ENCODE peak calls at places on chromosomes 2 and 18, in six cellular contexts. L is pancreas, S is adrenal gland, C is left ventricle myocardium inferior, H is Karpas-422, U is heart left ventricle. Q is an unnamed sample.

GRCh38 chr18:62396967-62397366 is 71.9 kb downstream of the TNFRSF11A start:
- DNase-seq in S (no peak), U (no peak), C (no peak), L (no peak), H (no peak), Q (no peak)

GRCh38 chr2:78309460-78309859 is 716.0 kb upstream of the REG3G start:
- DNase-seq in S (no peak), C (no peak), L (no peak), H (no peak), U (no peak), Q (no peak)

GRCh38 chr2:126864861-126865260 is 33.8 kb upstream of the TEX51 start:
- DNase-seq in U (no peak), L (no peak), S (no peak), H (peak), C (no peak), Q (no peak)

GRCh38 chr18:67926929-67927864 is 410.7 kb upstream of the DSEL start:
- DNase-seq in L (no peak), U (no peak), S (no peak), C (no peak), H (no peak), Q (no peak)

GRCh38 chr18:58345064-58345463 is 283.8 kb downstream of the ALPK2 start:
- DNase-seq in L (no peak), H (no peak), S (no peak), U (no peak), C (no peak), Q (no peak)

GRCh38 chr2:101341421-101341820 is 32.9 kb upstream of the RNF149 start:
- DNase-seq in H (no peak), L (no peak), C (no peak), U (no peak), S (no peak), Q (no peak)

GRCh38 chr2:234823877-234824376 is 127.9 kb upstream of the SH3BP4 start:
- DNase-seq in H (no peak), C (no peak), L (peak), S (peak), U (peak), Q (no peak)

GRCh38 chr2:60512063-60512622 is 41.3 kb downstream of the BCL11A start:
- DNase-seq in S (no peak), U (no peak), C (no peak), H (no peak), L (no peak), Q (no peak)

GRCh38 chr2:120678926-120679325 is 56.7 kb upstream of the GLI2 start:
- DNase-seq in L (no peak), H (no peak), S (no peak), U (no peak), C (no peak), Q (no peak)

GRCh38 chr2:52880872-52881271 is 886.7 kb upstream of the CHAC2 start:
- DNase-seq in S (no peak), H (no peak), C (no peak), U (no peak), L (no peak), Q (no peak)

GRCh38 chr2:9261231-9261883 is 54.7 kb downstream of the ASAP2 start:
- DNase-seq in U (peak), S (no peak), L (no peak), C (no peak), H (no peak), Q (no peak)

GRCh38 chr18:53687002-53687401 is 537.5 kb downstream of the MBD2 start:
- DNase-seq in C (no peak), S (no peak), H (no peak), L (no peak), U (no peak), Q (no peak)

GRCh38 chr2:66508358-66509071 is 73.6 kb downstream of the MEIS1 start:
- DNase-seq in H (no peak), S (no peak), U (no peak), L (no peak), C (no peak), Q (no peak)

GRCh38 chr2:178943745-178944144 is 106.2 kb downstream of the CCDC141 start:
- DNase-seq in U (no peak), C (no peak), S (no peak), L (no peak), H (no peak), Q (no peak)

GRCh38 chr18:45412577-45412976 is 202.7 kb upstream of the SLC14A2 start:
- DNase-seq in L (no peak), U (no peak), H (no peak), C (no peak), S (no peak), Q (no peak)

GRCh38 chr2:165203689-165204559 is at the start of gene SCN3A:
- DNase-seq in H (peak), L (no peak), S (peak), C (no peak), U (no peak), Q (no peak)

GRCh38 chr2:152729844-152730243 is 11.4 kb downstream of the ARL6IP6 start:
- DNase-seq in L (no peak), H (no peak), U (no peak), C (no peak), S (no peak), Q (no peak)

GRCh38 chr2:104332733-104333132 is 521.2 kb upstream of the POU3F3 start:
- DNase-seq in L (no peak), H (no peak), C (no peak), S (no peak), U (no peak), Q (no peak)

GRCh38 chr2:109383505-109384307 is 230.1 kb downstream of the SEPTIN10 start:
- DNase-seq in C (no peak), S (no peak), H (no peak), U (peak), L (no peak), Q (no peak)

GRCh38 chr2:11589316-11589940 is 55.6 kb downstream of the GREB1 start:
- DNase-seq in C (no peak), H (peak), U (no peak), L (no peak), S (no peak), Q (no peak)

GRCh38 chr2:53058526-53058925 is 709.1 kb upstream of the CHAC2 start:
- DNase-seq in S (no peak), C (no peak), H (no peak), L (no peak), U (no peak), Q (no peak)

GRCh38 chr2:233600361-233600760 is 17.1 kb upstream of the UGT1A8 start:
- DNase-seq in U (no peak), H (no peak), L (no peak), S (no peak), C (no peak), Q (no peak)

GRCh38 chr18:31840499-31840898 is 79.8 kb upstream of the SLC25A52 start:
- DNase-seq in C (no peak), U (no peak), L (no peak), H (no peak), S (no peak), Q (no peak)

GRCh38 chr2:189249171-189249570 is 69.6 kb upstream of the COL5A2 start:
- DNase-seq in L (no peak), C (no peak), H (no peak), S (no peak), U (no peak), Q (no peak)

GRCh38 chr2:176464886-176465564 is 195.8 kb downstream of the MTX2 start:
- DNase-seq in U (no peak), S (no peak), L (no peak), H (peak), C (no peak), Q (peak)

GRCh38 chr2:130393318-130393910 is 37.6 kb downstream of the PTPN18 start:
- DNase-seq in L (no peak), U (no peak), C (no peak), H (peak), S (no peak), Q (no peak)

GRCh38 chr2:239339241-239339640 is 61.6 kb downstream of the HDAC4 start:
- DNase-seq in U (no peak), L (no peak), H (no peak), C (no peak), S (no peak), Q (no peak)

GRCh38 chr2:55011741-55012574 is 38.3 kb downstream of the RTN4 start:
- DNase-seq in S (no peak), H (no peak), C (no peak), U (no peak), L (no peak), Q (no peak)
- H3K27ac ChIP-seq in S (no peak), H (peak), C (peak), U (no peak), L (peak), Q (no peak)

GRCh38 chr18:63679820-63680606 is 18.3 kb upstream of the SERPINB3 start:
- DNase-seq in S (no peak), C (no peak), U (no peak), L (no peak), H (no peak), Q (no peak)
- H3K27ac ChIP-seq in S (no peak), C (no peak), U (no peak), L (no peak), H (no peak), Q (peak)

DNA sequence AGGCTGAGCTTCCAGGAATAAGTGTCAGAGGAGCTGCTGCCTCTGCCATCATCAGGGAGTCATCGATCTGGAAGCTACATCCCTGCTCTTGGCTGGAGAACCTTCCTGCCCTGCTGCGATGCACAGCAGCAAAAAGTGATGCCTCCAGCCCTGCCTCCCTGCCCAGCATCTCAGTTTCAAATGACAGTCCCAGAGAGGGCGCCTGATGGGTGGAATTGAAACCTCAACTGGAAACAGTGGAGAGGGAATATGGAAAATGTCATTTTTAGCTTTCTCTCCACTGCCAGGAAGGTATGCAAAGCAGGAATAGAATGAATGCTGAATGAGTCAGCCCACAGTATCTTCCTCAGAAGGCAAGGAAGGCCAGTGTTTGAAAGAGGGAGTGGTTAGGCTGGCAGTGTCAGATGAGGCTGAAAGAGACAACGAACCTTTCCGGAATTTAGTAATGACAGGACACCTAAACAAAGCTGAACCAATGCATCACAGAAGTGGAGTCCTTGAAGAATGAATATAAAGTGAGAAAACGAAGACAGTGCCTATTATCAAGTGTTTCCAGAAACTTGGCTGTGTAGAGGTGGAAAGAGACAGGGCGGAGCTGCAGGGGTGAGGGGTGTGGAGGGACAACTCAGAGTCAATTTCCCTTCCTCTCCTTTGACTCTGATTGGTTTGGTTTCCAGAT is 153.9 kb upstream of the NDUFV2 start:
- DNase-seq in L (no peak), C (no peak), U (no peak), H (no peak), S (no peak), Q (no peak)
- H3K27ac ChIP-seq in L (no peak), C (no peak), U (no peak), H (no peak), S (no peak), Q (no peak)

DNA sequence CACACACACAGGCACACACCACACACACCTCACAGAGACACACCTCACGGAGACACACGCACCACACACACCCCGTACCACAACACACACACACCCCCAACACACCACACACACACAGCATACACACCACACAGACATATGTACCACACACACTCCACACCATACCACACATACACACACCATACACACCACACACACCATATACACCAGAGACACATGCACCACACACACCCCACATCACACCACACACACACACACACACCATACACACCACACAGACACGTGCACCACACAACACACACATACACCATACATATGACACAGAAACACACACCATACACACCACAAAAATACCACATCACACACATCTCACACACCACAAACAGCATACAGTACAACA is 850.7 kb downstream of the RNF144A start:
- DNase-seq in C (no peak), S (no peak), L (no peak), U (no peak), H (no peak), Q (no peak)
- H3K27ac ChIP-seq in C (no peak), S (no peak), L (no peak), U (no peak), H (no peak), Q (no peak)

GRCh38 chr18:50803579-50803978 is 16.2 kb downstream of the MRO start:
- DNase-seq in H (no peak), S (peak), U (no peak), L (peak), C (no peak), Q (no peak)
- H3K27ac ChIP-seq in H (no peak), S (no peak), U (no peak), L (no peak), C (no peak), Q (no peak)

Q was measured in caudate nucleus.